ENCODE peak calls at places on chromosomes 16 and 17, in six cellular contexts. One of them, this sample, is unnamed.

GRCh38 chr17:50541402-50541915 is 5.5 kb upstream of the SPATA20 start:
- DNase-seq in HCT116: no peak
- DNase-seq in SK-N-SH: peak; percentile 48
- DNase-seq in MM.1S: no peak
- DNase-seq in PC-3: no peak
- DNase-seq in Karpas-422: no peak
- DNase-seq in this sample: no peak

GRCh38 chr16:8861563-8862308 is 7.1 kb downstream of the CARHSP1 start:
- DNase-seq in HCT116: no peak
- DNase-seq in SK-N-SH: no peak
- DNase-seq in MM.1S: no peak
- DNase-seq in PC-3: no peak
- DNase-seq in Karpas-422: no peak
- DNase-seq in this sample: peak; percentile 38

GRCh38 chr17:45440161-45440859 is 7.6 kb upstream of the ARHGAP27 start:
- DNase-seq in HCT116: no peak
- DNase-seq in SK-N-SH: no peak
- DNase-seq in MM.1S: peak; percentile 63
- DNase-seq in PC-3: peak; percentile 84
- DNase-seq in Karpas-422: no peak
- DNase-seq in this sample: peak; percentile 28

GRCh38 chr16:56910654-56911539 is 21.0 kb upstream of the HERPUD1 start:
- DNase-seq in HCT116: no peak
- DNase-seq in SK-N-SH: no peak
- DNase-seq in MM.1S: peak; percentile 77
- DNase-seq in PC-3: peak; percentile 2
- DNase-seq in Karpas-422: no peak
- DNase-seq in this sample: peak; percentile 88

GRCh38 chr17:49595980-49596379 is 20.3 kb downstream of the NXPH3 start:
- DNase-seq in HCT116: no peak
- DNase-seq in SK-N-SH: no peak
- DNase-seq in MM.1S: no peak
- DNase-seq in PC-3: no peak
- DNase-seq in Karpas-422: no peak
- DNase-seq in this sample: no peak

GRCh38 chr16:11835891-11836652 is 15.3 kb downstream of the RSL1D1 start:
- DNase-seq in HCT116: no peak
- DNase-seq in SK-N-SH: no peak
- DNase-seq in MM.1S: no peak
- DNase-seq in PC-3: no peak
- DNase-seq in Karpas-422: no peak
- DNase-seq in this sample: peak; percentile 57

GRCh38 chr17:29114141-29114540 is 66.1 kb downstream of the MYO18A start:
- DNase-seq in HCT116: no peak
- DNase-seq in SK-N-SH: no peak
- DNase-seq in MM.1S: no peak
- DNase-seq in PC-3: no peak
- DNase-seq in Karpas-422: no peak
- DNase-seq in this sample: no peak

GRCh38 chr16:85936761-85937343 is 37.9 kb downstream of the IRF8 start:
- DNase-seq in HCT116: no peak
- DNase-seq in SK-N-SH: no peak
- DNase-seq in MM.1S: no peak
- DNase-seq in PC-3: no peak
- DNase-seq in Karpas-422: no peak
- DNase-seq in this sample: peak; percentile 17

GRCh38 chr16:28317040-28317880 is 24.9 kb downstream of the SBK1 start:
- DNase-seq in HCT116: peak; percentile 21
- DNase-seq in SK-N-SH: peak; percentile 90
- DNase-seq in MM.1S: peak; percentile 57
- DNase-seq in PC-3: peak; percentile 52
- DNase-seq in Karpas-422: peak; percentile 86
- DNase-seq in this sample: peak; percentile 72

GRCh38 chr17:5588584-5588983 is 4.3 kb upstream of the NLRP1 start:
- DNase-seq in HCT116: no peak
- DNase-seq in SK-N-SH: no peak
- DNase-seq in MM.1S: no peak
- DNase-seq in PC-3: no peak
- DNase-seq in Karpas-422: peak; percentile 24
- DNase-seq in this sample: no peak

GRCh38 chr17:60091908-60092331 is 13.2 kb upstream of the HEATR6 start:
- DNase-seq in HCT116: no peak
- DNase-seq in SK-N-SH: no peak
- DNase-seq in MM.1S: no peak
- DNase-seq in PC-3: no peak
- DNase-seq in Karpas-422: no peak
- DNase-seq in this sample: peak; percentile 14

GRCh38 chr16:67917140-67917851 is 14.4 kb downstream of the CTRL start:
- DNase-seq in HCT116: no peak
- DNase-seq in SK-N-SH: no peak
- DNase-seq in MM.1S: no peak
- DNase-seq in PC-3: no peak
- DNase-seq in Karpas-422: no peak
- DNase-seq in this sample: peak; percentile 52

GRCh38 chr16:84313921-84314320 is 19.2 kb downstream of the WFDC1 start:
- DNase-seq in HCT116: no peak
- DNase-seq in SK-N-SH: no peak
- DNase-seq in MM.1S: no peak
- DNase-seq in PC-3: no peak
- DNase-seq in Karpas-422: no peak
- DNase-seq in this sample: no peak

GRCh38 chr17:69516911-69517310 is 102.4 kb downstream of the MAP2K6 start:
- DNase-seq in HCT116: no peak
- DNase-seq in SK-N-SH: no peak
- DNase-seq in MM.1S: peak; percentile 55
- DNase-seq in PC-3: no peak
- DNase-seq in Karpas-422: peak; percentile 95
- DNase-seq in this sample: no peak
- H3K9me2 ChIP-seq in HCT116: no peaks in the 10 kb centered on the region
- H3K9me2 ChIP-seq in SK-N-SH: no peaks in the 10 kb centered on the region
- H3K9me2 ChIP-seq in MM.1S: no peaks in the 10 kb centered on the region
- H3K9me2 ChIP-seq in PC-3: no peaks in the 10 kb centered on the region
- H3K9me2 ChIP-seq in Karpas-422: no peaks in the 10 kb centered on the region
- H3K9me2 ChIP-seq in this sample: no peaks in the 10 kb centered on the region

DNA sequence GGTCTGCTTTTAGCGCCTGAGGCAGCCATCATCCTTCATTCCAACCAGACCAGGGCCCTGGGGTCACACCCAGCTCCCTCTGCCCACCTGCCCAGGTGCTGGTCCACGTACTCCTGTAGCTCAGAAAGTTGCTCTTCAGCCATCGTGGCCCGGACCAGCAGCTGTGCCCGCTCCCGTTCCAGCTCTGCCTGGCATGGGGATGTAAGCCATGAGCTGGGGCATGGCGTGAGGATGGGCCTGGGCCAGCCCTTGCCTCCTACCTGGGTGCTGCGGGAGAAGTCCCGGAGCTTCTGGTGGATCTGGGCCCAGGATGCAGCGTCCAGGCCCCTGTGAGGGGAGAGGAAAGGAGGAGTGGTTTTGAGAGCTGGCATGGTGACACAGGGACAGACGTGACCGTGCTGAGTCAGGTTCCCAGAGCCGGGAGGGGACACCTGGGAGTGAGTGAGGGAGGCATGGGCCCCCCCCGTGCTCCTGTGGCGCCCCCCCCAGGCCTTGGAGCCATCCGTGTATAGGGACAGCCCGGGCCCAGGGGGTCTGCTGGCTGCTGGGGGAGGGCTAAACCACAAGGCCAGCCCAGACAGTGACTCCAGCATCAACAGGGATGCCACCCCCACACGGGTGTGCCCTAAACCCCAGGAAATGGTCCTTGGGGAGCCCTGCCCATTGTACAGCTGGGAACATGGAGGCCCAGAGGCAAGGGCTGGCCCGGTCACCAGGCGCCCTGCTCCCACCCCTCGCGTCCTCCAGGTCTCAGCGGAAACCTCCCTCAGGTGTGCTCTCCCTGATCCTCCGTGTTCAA is 2.1 kb downstream of the ANTKMT start:
- DNase-seq in HCT116: no peak
- DNase-seq in SK-N-SH: no peak
- DNase-seq in MM.1S: no peak
- DNase-seq in PC-3: no peak
- DNase-seq in Karpas-422: peak; percentile 42
- DNase-seq in this sample: no peak
- H3K9ac ChIP-seq in HCT116: no peak overlapping the region
- H3K9ac ChIP-seq in SK-N-SH: no peak overlapping the region
- H3K9ac ChIP-seq in MM.1S: no peak overlapping the region
- H3K9ac ChIP-seq in PC-3: no peak overlapping the region
- H3K9ac ChIP-seq in Karpas-422: peak overlapping the region; percentile 75
- H3K9ac ChIP-seq in this sample: no peak overlapping the region

GRCh38 chr16:5820472-5820871 is 722.9 kb upstream of the EEF2KMT start:
- DNase-seq in HCT116: no peak
- DNase-seq in SK-N-SH: no peak
- DNase-seq in MM.1S: no peak
- DNase-seq in PC-3: no peak
- DNase-seq in Karpas-422: no peak
- DNase-seq in this sample: no peak
- H3K9me2 ChIP-seq in HCT116: no peaks in the 10 kb centered on the region
- H3K9me2 ChIP-seq in SK-N-SH: no peaks in the 10 kb centered on the region
- H3K9me2 ChIP-seq in MM.1S: no peaks in the 10 kb centered on the region
- H3K9me2 ChIP-seq in PC-3: no peaks in the 10 kb centered on the region
- H3K9me2 ChIP-seq in Karpas-422: no peaks in the 10 kb centered on the region
- H3K9me2 ChIP-seq in this sample: no peaks in the 10 kb centered on the region

GRCh38 chr17:57463103-57463885 is 207.0 kb downstream of the MSI2 start:
- DNase-seq in HCT116: no peak
- DNase-seq in SK-N-SH: no peak
- DNase-seq in MM.1S: no peak
- DNase-seq in PC-3: peak; percentile 73
- DNase-seq in Karpas-422: no peak
- DNase-seq in this sample: peak; percentile 92

GRCh38 chr17:57459286-57459915 is 203.1 kb downstream of the MSI2 start:
- DNase-seq in HCT116: peak; percentile 78
- DNase-seq in SK-N-SH: no peak
- DNase-seq in MM.1S: no peak
- DNase-seq in PC-3: peak; percentile 80
- DNase-seq in Karpas-422: no peak
- DNase-seq in this sample: peak; percentile 60

GRCh38 chr17:57461082-57461481 is 204.8 kb downstream of the MSI2 start:
- DNase-seq in HCT116: no peak
- DNase-seq in SK-N-SH: no peak
- DNase-seq in MM.1S: no peak
- DNase-seq in PC-3: no peak
- DNase-seq in Karpas-422: no peak
- DNase-seq in this sample: peak; percentile 58

GRCh38 chr17:57464191-57464864 is 208.0 kb downstream of the MSI2 start:
- DNase-seq in HCT116: no peak
- DNase-seq in SK-N-SH: no peak
- DNase-seq in MM.1S: no peak
- DNase-seq in PC-3: no peak
- DNase-seq in Karpas-422: no peak
- DNase-seq in this sample: no peak

DNA sequence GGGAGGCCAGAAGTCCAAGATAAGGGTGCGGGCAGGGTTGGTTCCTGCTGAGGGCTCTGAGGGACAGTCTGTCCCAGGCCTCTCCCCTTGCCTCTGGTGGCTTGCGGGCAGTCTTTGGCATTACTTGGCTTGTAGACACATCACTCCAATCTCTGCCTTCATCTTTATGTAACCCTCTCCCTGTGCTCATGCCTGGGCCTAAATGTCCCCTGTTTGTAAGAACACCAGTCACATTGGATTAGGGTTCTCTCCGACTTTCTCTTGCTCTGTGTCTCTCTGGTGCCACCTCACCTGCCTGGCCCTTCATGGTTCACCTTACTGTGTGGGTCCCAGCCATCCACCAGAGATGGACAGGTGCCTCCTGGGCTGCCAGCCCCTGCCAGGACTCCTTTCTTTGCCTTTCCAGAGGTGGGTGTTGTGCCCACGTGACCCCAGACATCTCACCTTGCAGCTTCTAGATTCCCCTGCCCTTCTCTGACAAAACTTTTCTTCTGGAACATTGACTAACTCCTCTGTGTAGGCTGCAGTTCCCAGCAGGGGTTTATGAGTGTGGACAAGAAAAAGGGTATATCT is 205.8 kb downstream of the MSI2 start:
- DNase-seq in HCT116: no peak
- DNase-seq in SK-N-SH: no peak
- DNase-seq in MM.1S: no peak
- DNase-seq in PC-3: no peak
- DNase-seq in Karpas-422: no peak
- DNase-seq in this sample: no peak
- H3K9ac ChIP-seq in HCT116: no peak overlapping the region
- H3K9ac ChIP-seq in SK-N-SH: peak overlapping the region; percentile 53
- H3K9ac ChIP-seq in MM.1S: no peak overlapping the region
- H3K9ac ChIP-seq in PC-3: no peak overlapping the region
- H3K9ac ChIP-seq in Karpas-422: peak overlapping the region; percentile 22
- H3K9ac ChIP-seq in this sample: no peak overlapping the region

GRCh38 chr17:80849119-80849518 is 142.5 kb upstream of the CHMP6 start:
- DNase-seq in HCT116: no peak
- DNase-seq in SK-N-SH: no peak
- DNase-seq in MM.1S: no peak
- DNase-seq in PC-3: no peak
- DNase-seq in Karpas-422: no peak
- DNase-seq in this sample: no peak

GRCh38 chr17:80851277-80851925 is 140.2 kb upstream of the CHMP6 start:
- DNase-seq in HCT116: no peak
- DNase-seq in SK-N-SH: no peak
- DNase-seq in MM.1S: no peak
- DNase-seq in PC-3: no peak
- DNase-seq in Karpas-422: no peak
- DNase-seq in this sample: no peak

GRCh38 chr17:80850109-80850508 is 141.5 kb upstream of the CHMP6 start:
- DNase-seq in HCT116: no peak
- DNase-seq in SK-N-SH: no peak
- DNase-seq in MM.1S: no peak
- DNase-seq in PC-3: no peak
- DNase-seq in Karpas-422: no peak
- DNase-seq in this sample: no peak

GRCh38 chr17:80852476-80853015 is 139.1 kb upstream of the CHMP6 start:
- DNase-seq in HCT116: no peak
- DNase-seq in SK-N-SH: no peak
- DNase-seq in MM.1S: no peak
- DNase-seq in PC-3: no peak
- DNase-seq in Karpas-422: no peak
- DNase-seq in this sample: no peak

GRCh38 chr17:80850817-80851216 is 140.8 kb upstream of the CHMP6 start:
- DNase-seq in HCT116: no peak
- DNase-seq in SK-N-SH: no peak
- DNase-seq in MM.1S: no peak
- DNase-seq in PC-3: no peak
- DNase-seq in Karpas-422: no peak
- DNase-seq in this sample: no peak
- H3K9me2 ChIP-seq in HCT116: no peaks in the 10 kb centered on the region
- H3K9me2 ChIP-seq in SK-N-SH: no peaks in the 10 kb centered on the region
- H3K9me2 ChIP-seq in MM.1S: no peaks in the 10 kb centered on the region
- H3K9me2 ChIP-seq in PC-3: no peaks in the 10 kb centered on the region
- H3K9me2 ChIP-seq in Karpas-422: no peaks in the 10 kb centered on the region
- H3K9me2 ChIP-seq in this sample: no peaks in the 10 kb centered on the region